ENCODE peak calls at places on chromosome 9, in six cellular contexts. One of them, this sample, is unnamed.

GRCh38 chr9:95574176-95574575 is 57.4 kb upstream of the PTCH1 start:
- DNase-seq in GM23338: no peak
- DNase-seq in chondrocyte: no peak
- DNase-seq in glutamatergic neuron: no peak
- DNase-seq in Calu3: no peak
- DNase-seq in RWPE1: no peak
- DNase-seq in this sample: no peak

GRCh38 chr9:38355115-38355514 is 37.4 kb upstream of the ALDH1B1 start:
- DNase-seq in Calu3: no peak
- DNase-seq in chondrocyte: no peak
- DNase-seq in GM23338: no peak
- DNase-seq in glutamatergic neuron: no peak
- DNase-seq in RWPE1: no peak
- DNase-seq in this sample: no peak

GRCh38 chr9:89525673-89526374 is 27.9 kb upstream of the SEMA4D start:
- DNase-seq in chondrocyte: no peak
- DNase-seq in GM23338: no peak
- DNase-seq in Calu3: no peak
- DNase-seq in RWPE1: no peak
- DNase-seq in glutamatergic neuron: no peak
- DNase-seq in this sample: no peak

GRCh38 chr9:106717686-106718085 is 145.3 kb upstream of the ZNF462 start:
- DNase-seq in chondrocyte: no peak
- DNase-seq in Calu3: peak
- DNase-seq in glutamatergic neuron: no peak
- DNase-seq in RWPE1: peak
- DNase-seq in GM23338: peak
- DNase-seq in this sample: no peak

GRCh38 chr9:115121140-115121710 is 3.3 kb upstream of the TNC start:
- DNase-seq in chondrocyte: no peak
- DNase-seq in glutamatergic neuron: no peak
- DNase-seq in GM23338: no peak
- DNase-seq in Calu3: peak
- DNase-seq in RWPE1: peak
- DNase-seq in this sample: no peak

GRCh38 chr9:134899818-134900325 is 17.8 kb downstream of the FCN1 start:
- DNase-seq in RWPE1: no peak
- DNase-seq in glutamatergic neuron: no peak
- DNase-seq in GM23338: no peak
- DNase-seq in chondrocyte: no peak
- DNase-seq in Calu3: no peak
- DNase-seq in this sample: no peak

GRCh38 chr9:128634111-128634510 is 22.5 kb downstream of the DYNC2I2 start:
- DNase-seq in chondrocyte: no peak
- DNase-seq in glutamatergic neuron: no peak
- DNase-seq in GM23338: no peak
- DNase-seq in Calu3: no peak
- DNase-seq in RWPE1: no peak
- DNase-seq in this sample: no peak

GRCh38 chr9:126435626-126436025 is 109.0 kb downstream of the MVB12B start:
- DNase-seq in GM23338: no peak
- DNase-seq in Calu3: no peak
- DNase-seq in glutamatergic neuron: no peak
- DNase-seq in chondrocyte: no peak
- DNase-seq in RWPE1: no peak
- DNase-seq in this sample: no peak

GRCh38 chr9:33193818-33194217 is 26.7 kb upstream of the B4GALT1 start:
- DNase-seq in Calu3: no peak
- DNase-seq in GM23338: no peak
- DNase-seq in glutamatergic neuron: no peak
- DNase-seq in chondrocyte: no peak
- DNase-seq in RWPE1: peak
- DNase-seq in this sample: no peak

GRCh38 chr9:137162505-137163100 is 7.2 kb downstream of the LRRC26 start:
- DNase-seq in glutamatergic neuron: no peak
- DNase-seq in GM23338: peak
- DNase-seq in chondrocyte: no peak
- DNase-seq in Calu3: no peak
- DNase-seq in RWPE1: no peak
- DNase-seq in this sample: peak

GRCh38 chr9:121966706-121967105 is 126.4 kb downstream of the TTLL11 start:
- DNase-seq in chondrocyte: no peak
- DNase-seq in Calu3: no peak
- DNase-seq in GM23338: no peak
- DNase-seq in RWPE1: no peak
- DNase-seq in glutamatergic neuron: no peak
- DNase-seq in this sample: no peak

GRCh38 chr9:98931990-98932389 is 11.7 kb upstream of the COL15A1 start:
- DNase-seq in chondrocyte: no peak
- DNase-seq in glutamatergic neuron: no peak
- DNase-seq in GM23338: no peak
- DNase-seq in RWPE1: no peak
- DNase-seq in Calu3: no peak
- DNase-seq in this sample: no peak

GRCh38 chr9:116499434-116499833 is 187.7 kb upstream of the TRIM32 start:
- DNase-seq in glutamatergic neuron: no peak
- DNase-seq in Calu3: no peak
- DNase-seq in GM23338: no peak
- DNase-seq in chondrocyte: no peak
- DNase-seq in RWPE1: no peak
- DNase-seq in this sample: no peak

DNA sequence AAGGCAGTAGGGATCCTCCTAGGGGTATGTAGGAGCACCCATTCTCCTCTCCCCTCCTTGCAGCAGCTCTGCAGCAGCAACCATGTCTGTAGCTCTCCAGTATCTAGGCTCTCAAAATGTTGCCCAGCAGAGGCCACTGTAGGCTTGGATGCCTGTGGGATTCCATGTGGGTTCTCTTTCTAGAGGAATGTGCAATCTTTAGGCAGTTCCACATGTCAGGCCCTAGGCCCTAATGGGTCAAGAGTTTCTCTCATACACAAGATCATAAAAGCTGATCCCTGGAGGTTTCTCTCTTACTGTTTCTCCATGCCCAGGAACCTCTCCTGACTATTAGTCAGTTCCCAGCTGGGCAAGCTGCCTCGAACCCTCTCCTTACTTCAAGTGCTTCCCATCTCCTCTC is 215.8 kb downstream of the FRMD3 start:
- DNase-seq in glutamatergic neuron: no peak
- DNase-seq in GM23338: no peak
- DNase-seq in Calu3: no peak
- DNase-seq in RWPE1: no peak
- DNase-seq in chondrocyte: no peak
- DNase-seq in this sample: no peak
- TF ChIP-seq CTCF in glutamatergic neuron: no peak
- TF ChIP-seq CTCF in GM23338: peak
- TF ChIP-seq CTCF in Calu3: no peak
- TF ChIP-seq CTCF in RWPE1: no peak
- TF ChIP-seq CTCF in chondrocyte: no peak
- TF ChIP-seq CTCF in this sample: no peak

GRCh38 chr9:120680161-120680560 is 34.1 kb downstream of the MEGF9 start:
- DNase-seq in GM23338: no peak
- DNase-seq in chondrocyte: no peak
- DNase-seq in glutamatergic neuron: no peak
- DNase-seq in Calu3: no peak
- DNase-seq in RWPE1: no peak
- DNase-seq in this sample: no peak
- TF ChIP-seq CTCF in GM23338: no peak
- TF ChIP-seq CTCF in chondrocyte: no peak
- TF ChIP-seq CTCF in glutamatergic neuron: no peak
- TF ChIP-seq CTCF in Calu3: no peak
- TF ChIP-seq CTCF in RWPE1: no peak
- TF ChIP-seq CTCF in this sample: no peak

DNA sequence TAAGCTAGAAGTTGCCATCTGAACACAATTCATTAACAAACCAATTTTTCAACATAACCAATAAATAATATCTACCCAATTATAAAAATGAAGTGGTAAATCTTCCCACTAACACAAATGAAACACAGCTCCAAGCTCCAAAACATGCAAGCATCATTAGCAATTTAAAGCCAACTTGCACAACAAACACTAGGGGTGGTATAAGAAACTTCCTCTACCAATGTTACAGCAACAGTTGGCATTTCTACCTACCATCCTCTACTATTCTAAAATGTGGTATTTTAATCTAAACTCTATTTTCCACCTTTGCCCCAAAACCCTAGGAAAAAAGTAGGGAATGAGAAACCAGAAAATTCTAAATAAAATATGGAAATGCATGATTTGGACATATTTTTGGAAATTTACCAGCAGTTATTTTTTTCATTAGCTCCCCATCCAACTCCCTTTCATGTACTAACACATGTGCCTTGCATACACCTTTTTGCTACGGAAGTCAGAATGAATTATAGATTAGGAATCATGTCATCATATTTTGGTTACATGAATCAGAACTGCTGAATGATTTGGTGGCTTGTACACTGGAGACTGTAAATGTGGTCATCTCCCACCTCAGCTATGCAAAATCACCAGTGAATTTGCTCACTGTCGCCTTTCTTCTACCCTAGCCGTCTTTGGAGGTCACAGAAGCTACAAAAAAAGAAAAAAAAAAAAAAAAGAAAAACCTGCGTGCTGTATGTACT is 4.1 kb downstream of the NR6A1 start:
- DNase-seq in chondrocyte: no peak
- DNase-seq in glutamatergic neuron: no peak
- DNase-seq in RWPE1: peak
- DNase-seq in GM23338: peak
- DNase-seq in Calu3: no peak
- DNase-seq in this sample: no peak
- TF ChIP-seq CTCF in chondrocyte: peak
- TF ChIP-seq CTCF in glutamatergic neuron: no peak
- TF ChIP-seq CTCF in RWPE1: peak
- TF ChIP-seq CTCF in GM23338: no peak
- TF ChIP-seq CTCF in Calu3: no peak
- TF ChIP-seq CTCF in this sample: no peak

DNA sequence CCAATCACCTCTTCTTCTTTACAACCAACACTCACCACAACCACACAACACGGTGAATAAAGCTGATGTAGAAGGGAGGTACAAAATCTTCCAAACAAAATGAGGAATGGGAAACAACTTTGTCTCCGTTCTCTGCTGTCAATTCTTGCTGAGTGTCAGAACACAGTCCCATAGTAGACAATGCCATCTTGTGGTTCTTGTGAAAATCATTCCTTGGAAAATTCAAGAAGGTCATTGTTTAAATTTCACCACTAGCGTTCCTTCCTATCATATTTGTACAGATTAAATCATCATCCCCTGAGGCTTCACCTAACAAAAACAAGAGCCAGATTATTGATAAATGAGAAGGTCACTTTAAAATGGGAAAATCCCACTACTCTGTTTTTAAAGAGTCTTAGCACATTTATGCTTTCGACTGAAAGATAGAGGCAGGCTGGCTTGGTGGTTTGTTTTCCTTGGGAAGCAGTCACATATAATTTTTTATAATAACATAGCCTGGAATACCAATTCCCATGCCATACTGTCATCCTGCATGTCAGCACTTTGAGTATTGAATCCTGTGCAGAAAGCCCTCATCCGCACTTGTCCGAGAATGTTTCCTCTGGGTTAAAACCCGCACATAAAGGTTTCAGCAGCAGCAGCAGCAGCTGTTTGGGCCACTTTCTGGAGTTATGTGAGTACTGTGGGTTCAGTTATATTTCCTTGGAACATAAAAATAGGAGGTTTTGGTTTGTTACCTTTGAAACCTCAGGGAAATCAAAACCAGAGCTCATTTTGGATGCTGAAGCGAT is 395.0 kb upstream of the SMARCA2 start:
- DNase-seq in glutamatergic neuron: no peak
- DNase-seq in Calu3: no peak
- DNase-seq in chondrocyte: no peak
- DNase-seq in GM23338: peak
- DNase-seq in RWPE1: peak
- DNase-seq in this sample: no peak
- TF ChIP-seq CTCF in glutamatergic neuron: peak
- TF ChIP-seq CTCF in Calu3: no peak
- TF ChIP-seq CTCF in chondrocyte: peak
- TF ChIP-seq CTCF in GM23338: peak
- TF ChIP-seq CTCF in RWPE1: peak
- TF ChIP-seq CTCF in this sample: no peak

This sample was measured in GM20000.